ENCODE peak calls at places on chromosome 6, in nine cellular contexts. One of them, this sample, is unnamed.

GRCh38 chr6:1123406-1123805 is 188.5 kb upstream of the FOXQ1 start:
- DNase-seq in endothelial cell: no peak
- DNase-seq in GM04504: no peak
- DNase-seq in GOT3: no peak
- DNase-seq in RWPE2: no peak
- DNase-seq in stimulated activated CD4-positive, alpha-beta T cell treated with anti-CD3 and anti-CD28 coated beads, Interleukin-2, amount 100 ng/mL, for 4 hours: no peak
- DNase-seq in DMS153: no peak
- DNase-seq in NCI-H1417 treated with DMSO at 0.1 percent for 48 hours: no peak
- DNase-seq in IMR-90: no peak
- DNase-seq in this sample: no peak

GRCh38 chr6:157659536-157660271 is 163.3 kb upstream of the SNX9 start:
- DNase-seq in GOT3: no peak
- DNase-seq in stimulated activated CD4-positive, alpha-beta T cell treated with anti-CD3 and anti-CD28 coated beads, Interleukin-2, amount 100 ng/mL, for 4 hours: no peak
- DNase-seq in NCI-H1417 treated with DMSO at 0.1 percent for 48 hours: no peak
- DNase-seq in IMR-90: no peak
- DNase-seq in endothelial cell: no peak
- DNase-seq in GM04504: no peak
- DNase-seq in DMS153: no peak
- DNase-seq in RWPE2: no peak
- DNase-seq in this sample: no peak

GRCh38 chr6:21402368-21402767 is 191.2 kb upstream of the SOX4 start:
- DNase-seq in DMS153: no peak
- DNase-seq in GOT3: no peak
- DNase-seq in endothelial cell: no peak
- DNase-seq in stimulated activated CD4-positive, alpha-beta T cell treated with anti-CD3 and anti-CD28 coated beads, Interleukin-2, amount 100 ng/mL, for 4 hours: no peak
- DNase-seq in RWPE2: no peak
- DNase-seq in IMR-90: peak
- DNase-seq in GM04504: peak
- DNase-seq in NCI-H1417 treated with DMSO at 0.1 percent for 48 hours: no peak
- DNase-seq in this sample: no peak

GRCh38 chr6:143973097-143973979 is 34.7 kb downstream of the PLAGL1 start:
- DNase-seq in GOT3: no peak
- DNase-seq in DMS153: no peak
- DNase-seq in NCI-H1417 treated with DMSO at 0.1 percent for 48 hours: no peak
- DNase-seq in stimulated activated CD4-positive, alpha-beta T cell treated with anti-CD3 and anti-CD28 coated beads, Interleukin-2, amount 100 ng/mL, for 4 hours: no peak
- DNase-seq in IMR-90: no peak
- DNase-seq in GM04504: no peak
- DNase-seq in RWPE2: no peak
- DNase-seq in endothelial cell: peak
- DNase-seq in this sample: no peak

GRCh38 chr6:20403080-20403765 is 1.5 kb downstream of the E2F3 start:
- DNase-seq in RWPE2: peak
- DNase-seq in GOT3: peak
- DNase-seq in IMR-90: peak
- DNase-seq in GM04504: peak
- DNase-seq in endothelial cell: peak
- DNase-seq in DMS153: peak
- DNase-seq in stimulated activated CD4-positive, alpha-beta T cell treated with anti-CD3 and anti-CD28 coated beads, Interleukin-2, amount 100 ng/mL, for 4 hours: peak
- DNase-seq in NCI-H1417 treated with DMSO at 0.1 percent for 48 hours: no peak
- DNase-seq in this sample: peak

GRCh38 chr6:166005846-166006592 is 161.6 kb downstream of the TBXT start:
- DNase-seq in stimulated activated CD4-positive, alpha-beta T cell treated with anti-CD3 and anti-CD28 coated beads, Interleukin-2, amount 100 ng/mL, for 4 hours: no peak
- DNase-seq in GM04504: no peak
- DNase-seq in DMS153: peak
- DNase-seq in IMR-90: peak
- DNase-seq in GOT3: no peak
- DNase-seq in NCI-H1417 treated with DMSO at 0.1 percent for 48 hours: peak
- DNase-seq in RWPE2: no peak
- DNase-seq in endothelial cell: no peak
- DNase-seq in this sample: peak

GRCh38 chr6:41940759-41941279 is 789 bp downstream of the CCND3 start:
- DNase-seq in endothelial cell: peak
- DNase-seq in NCI-H1417 treated with DMSO at 0.1 percent for 48 hours: no peak
- DNase-seq in RWPE2: no peak
- DNase-seq in GM04504: no peak
- DNase-seq in IMR-90: peak
- DNase-seq in GOT3: no peak
- DNase-seq in stimulated activated CD4-positive, alpha-beta T cell treated with anti-CD3 and anti-CD28 coated beads, Interleukin-2, amount 100 ng/mL, for 4 hours: peak
- DNase-seq in DMS153: no peak
- DNase-seq in this sample: no peak

GRCh38 chr6:45619211-45619760 is 241.6 kb upstream of the SUPT3H start:
- DNase-seq in GM04504: no peak
- DNase-seq in GOT3: no peak
- DNase-seq in stimulated activated CD4-positive, alpha-beta T cell treated with anti-CD3 and anti-CD28 coated beads, Interleukin-2, amount 100 ng/mL, for 4 hours: no peak
- DNase-seq in NCI-H1417 treated with DMSO at 0.1 percent for 48 hours: no peak
- DNase-seq in DMS153: no peak
- DNase-seq in RWPE2: no peak
- DNase-seq in IMR-90: no peak
- DNase-seq in endothelial cell: no peak
- DNase-seq in this sample: no peak

GRCh38 chr6:139126255-139126654 is 8.6 kb upstream of the HECA start:
- DNase-seq in DMS153: no peak
- DNase-seq in GM04504: peak
- DNase-seq in stimulated activated CD4-positive, alpha-beta T cell treated with anti-CD3 and anti-CD28 coated beads, Interleukin-2, amount 100 ng/mL, for 4 hours: no peak
- DNase-seq in GOT3: peak
- DNase-seq in NCI-H1417 treated with DMSO at 0.1 percent for 48 hours: no peak
- DNase-seq in RWPE2: no peak
- DNase-seq in endothelial cell: no peak
- DNase-seq in IMR-90: peak
- DNase-seq in this sample: no peak

This sample was measured in NCI-H460.